ENCODE peak calls at places on chromosome 13, in five cellular contexts. V is progenitor cell of endocrine pancreas, S is HFFc6, T is iPS DF 6.9, G is GM03348. N is an unnamed sample.

GRCh38 chr13:79369226-79369625 is 36.8 kb downstream of the RBM26 start:
- DNase-seq in T (no peak), G (no peak), V (no peak), S (no peak), N (no peak)

GRCh38 chr13:111326621-111326965 is 6.2 kb downstream of the TEX29 start:
- DNase-seq in S (no peak), G (no peak), V (no peak), T (no peak), N (no peak)

GRCh38 chr13:26538363-26539317 is 18.8 kb upstream of the WASF3 start:
- DNase-seq in V (no peak), G (no peak), S (no peak), T (no peak), N (peak)

GRCh38 chr13:46229251-46229650 is 17.5 kb downstream of the LRRC63 start:
- DNase-seq in T (no peak), S (no peak), G (no peak), V (no peak), N (no peak)

GRCh38 chr13:72198042-72198441 is 331.0 kb upstream of the DACH1 start:
- DNase-seq in S (no peak), V (no peak), T (no peak), G (no peak), N (no peak)

GRCh38 chr13:24718192-24718965 is 38.2 kb downstream of the ATP12A start:
- DNase-seq in V (no peak), T (no peak), G (no peak), S (no peak), N (no peak)

GRCh38 chr13:93318538-93318937 is 91.9 kb downstream of the GPC6 start:
- DNase-seq in T (no peak), G (no peak), V (no peak), S (no peak), N (no peak)

GRCh38 chr13:99119686-99120085 is 81.0 kb upstream of the UBAC2 start:
- DNase-seq in S (no peak), G (no peak), T (no peak), V (no peak), N (no peak)

GRCh38 chr13:34151885-34152284 is 333.9 kb downstream of the RFC3 start:
- DNase-seq in T (no peak), S (no peak), V (no peak), G (no peak), N (no peak)

GRCh38 chr13:97307882-97308624 is 85.9 kb downstream of the MBNL2 start:
- DNase-seq in G (peak), V (no peak), T (no peak), S (peak), N (no peak)

GRCh38 chr13:33351324-33351723 is 65.8 kb upstream of the STARD13 start:
- DNase-seq in G (peak), S (peak), V (no peak), T (no peak), N (no peak)

GRCh38 chr13:78061806-78062205 is 143.2 kb upstream of the EDNRB start:
- DNase-seq in G (no peak), T (no peak), V (no peak), S (no peak), N (no peak)

GRCh38 chr13:30869491-30869890 is 36.6 kb upstream of the MEDAG start:
- DNase-seq in V (no peak), S (peak), T (no peak), G (peak), N (no peak)

GRCh38 chr13:100269837-100270236 is 180.9 kb downstream of the PCCA start:
- DNase-seq in S (peak), G (no peak), V (no peak), T (no peak), N (no peak)

GRCh38 chr13:45327253-45327954 is 13.6 kb downstream of the TPT1 start:
- DNase-seq in S (no peak), G (no peak), T (no peak), V (no peak), N (no peak)

GRCh38 chr13:46359731-46360130 is 27.3 kb downstream of the RUBCNL start:
- DNase-seq in S (peak), G (peak), V (no peak), T (no peak), N (no peak)

GRCh38 chr13:110396913-110397379 is 89.9 kb downstream of the COL4A2 start:
- DNase-seq in G (peak), S (peak), T (no peak), V (no peak), N (no peak)

GRCh38 chr13:39998166-39998565 is 342.7 kb downstream of the COG6 start:
- DNase-seq in T (no peak), G (no peak), S (no peak), V (no peak), N (no peak)

GRCh38 chr13:77907653-77908341 is 10.8 kb downstream of the EDNRB start:
- DNase-seq in V (no peak), S (no peak), T (no peak), G (no peak), N (no peak)

GRCh38 chr13:113305208-113305607 is 8.2 kb downstream of the LAMP1 start:
- DNase-seq in V (no peak), S (peak), G (peak), T (no peak), N (no peak)

GRCh38 chr13:34657716-34658115 is 284.4 kb upstream of the NBEA start:
- DNase-seq in V (no peak), S (peak), T (no peak), G (peak), N (peak)

GRCh38 chr13:100828226-100828625 is 153.6 kb upstream of the TMTC4 start:
- DNase-seq in V (no peak), S (no peak), T (peak), G (no peak), N (peak)